ENCODE peak calls at places on chromosomes 13 and 19, in five cellular contexts. One of them, this sample, is unnamed.
A peak's percentile ranks its signal among the peaks of the same experiment; 100 is the strongest.

GRCh38 chr19:1009043-1009975 is 9.1 kb downstream of the GRIN3B start:
- DNase-seq in lower lobe of right lung: no peak
- DNase-seq in CD8-positive, alpha-beta memory T cell: no peak
- DNase-seq in WERI-Rb-1: no peak
- DNase-seq in endodermal cell: no peak
- DNase-seq in this sample: no peak

GRCh38 chr19:6811906-6812305 is 39.4 kb downstream of the VAV1 start:
- DNase-seq in lower lobe of right lung: no peak
- DNase-seq in CD8-positive, alpha-beta memory T cell: no peak
- DNase-seq in WERI-Rb-1: peak; percentile 19
- DNase-seq in endodermal cell: peak; percentile 59
- DNase-seq in this sample: peak; percentile 22

GRCh38 chr13:53683146-53683545 is 654.5 kb downstream of the OLFM4 start:
- DNase-seq in lower lobe of right lung: no peak
- DNase-seq in CD8-positive, alpha-beta memory T cell: no peak
- DNase-seq in WERI-Rb-1: no peak
- DNase-seq in endodermal cell: no peak
- DNase-seq in this sample: no peak

GRCh38 chr19:2255982-2256685 is at the start of gene JSRP1:
- DNase-seq in lower lobe of right lung: no peak
- DNase-seq in CD8-positive, alpha-beta memory T cell: no peak
- DNase-seq in WERI-Rb-1: no peak
- DNase-seq in endodermal cell: no peak
- DNase-seq in this sample: no peak

GRCh38 chr19:45616709-45617027 is 14.7 kb upstream of the GPR4 start:
- DNase-seq in lower lobe of right lung: no peak
- DNase-seq in CD8-positive, alpha-beta memory T cell: no peak
- DNase-seq in WERI-Rb-1: no peak
- DNase-seq in endodermal cell: peak; percentile 83
- DNase-seq in this sample: no peak

GRCh38 chr13:20186771-20187170 is 6.0 kb downstream of the GJB2 start:
- DNase-seq in lower lobe of right lung: no peak
- DNase-seq in CD8-positive, alpha-beta memory T cell: no peak
- DNase-seq in WERI-Rb-1: no peak
- DNase-seq in endodermal cell: no peak
- DNase-seq in this sample: no peak

GRCh38 chr13:35784286-35784951 is 307.9 kb upstream of the MAB21L1 start:
- DNase-seq in lower lobe of right lung: no peak
- DNase-seq in CD8-positive, alpha-beta memory T cell: no peak
- DNase-seq in WERI-Rb-1: no peak
- DNase-seq in endodermal cell: no peak
- DNase-seq in this sample: no peak

GRCh38 chr13:113969311-113969972 is 4.4 kb downstream of the C13orf46 start:
- DNase-seq in lower lobe of right lung: peak; percentile 39
- DNase-seq in CD8-positive, alpha-beta memory T cell: no peak
- DNase-seq in WERI-Rb-1: no peak
- DNase-seq in endodermal cell: no peak
- DNase-seq in this sample: no peak

GRCh38 chr19:30118221-30118620 is 176.2 kb downstream of the URI1 start:
- DNase-seq in lower lobe of right lung: no peak
- DNase-seq in CD8-positive, alpha-beta memory T cell: no peak
- DNase-seq in WERI-Rb-1: no peak
- DNase-seq in endodermal cell: no peak
- DNase-seq in this sample: no peak

GRCh38 chr19:13859361-13859880 is 17.5 kb upstream of the NANOS3 start:
- DNase-seq in lower lobe of right lung: no peak
- DNase-seq in CD8-positive, alpha-beta memory T cell: no peak
- DNase-seq in WERI-Rb-1: peak; percentile 39
- DNase-seq in endodermal cell: no peak
- DNase-seq in this sample: peak; percentile 63

GRCh38 chr19:10848208-10848843 is at the start of gene C19orf38:
- DNase-seq in lower lobe of right lung: no peak
- DNase-seq in CD8-positive, alpha-beta memory T cell: no peak
- DNase-seq in WERI-Rb-1: no peak
- DNase-seq in endodermal cell: no peak
- DNase-seq in this sample: no peak

GRCh38 chr13:96940961-96941360 is 53.3 kb downstream of the OXGR1 start:
- DNase-seq in lower lobe of right lung: no peak
- DNase-seq in CD8-positive, alpha-beta memory T cell: no peak
- DNase-seq in WERI-Rb-1: no peak
- DNase-seq in endodermal cell: no peak
- DNase-seq in this sample: no peak

GRCh38 chr13:79837741-79838450 is 356.9 kb downstream of the NDFIP2 start:
- DNase-seq in lower lobe of right lung: no peak
- DNase-seq in CD8-positive, alpha-beta memory T cell: no peak
- DNase-seq in WERI-Rb-1: no peak
- DNase-seq in endodermal cell: no peak
- DNase-seq in this sample: no peak

GRCh38 chr13:79386125-79386822 is 19.8 kb downstream of the RBM26 start:
- DNase-seq in lower lobe of right lung: no peak
- DNase-seq in CD8-positive, alpha-beta memory T cell: no peak
- DNase-seq in WERI-Rb-1: no peak
- DNase-seq in endodermal cell: no peak
- DNase-seq in this sample: no peak

GRCh38 chr19:5805465-5806132 is 732 bp downstream of the NRTN start:
- DNase-seq in lower lobe of right lung: peak; percentile 82
- DNase-seq in CD8-positive, alpha-beta memory T cell: peak; percentile 73
- DNase-seq in WERI-Rb-1: peak; percentile 93
- DNase-seq in endodermal cell: peak; percentile 97
- DNase-seq in this sample: peak; percentile 50

GRCh38 chr13:80755925-80756324 is 415.0 kb upstream of the SPRY2 start:
- DNase-seq in lower lobe of right lung: no peak
- DNase-seq in CD8-positive, alpha-beta memory T cell: no peak
- DNase-seq in WERI-Rb-1: no peak
- DNase-seq in endodermal cell: no peak
- DNase-seq in this sample: no peak

GRCh38 chr13:28753208-28753892 is 34.6 kb upstream of the SLC46A3 start:
- DNase-seq in lower lobe of right lung: peak; percentile 63
- DNase-seq in CD8-positive, alpha-beta memory T cell: no peak
- DNase-seq in WERI-Rb-1: no peak
- DNase-seq in endodermal cell: peak; percentile 80
- DNase-seq in this sample: peak; percentile 89

GRCh38 chr13:107299717-107300116 is 731.8 kb upstream of the ARGLU1 start:
- DNase-seq in lower lobe of right lung: no peak
- DNase-seq in CD8-positive, alpha-beta memory T cell: no peak
- DNase-seq in WERI-Rb-1: no peak
- DNase-seq in endodermal cell: no peak
- DNase-seq in this sample: no peak

GRCh38 chr13:80515296-80515695 is 174.4 kb upstream of the SPRY2 start:
- DNase-seq in lower lobe of right lung: no peak
- DNase-seq in CD8-positive, alpha-beta memory T cell: no peak
- DNase-seq in WERI-Rb-1: no peak
- DNase-seq in endodermal cell: no peak
- DNase-seq in this sample: no peak

GRCh38 chr19:16429066-16429758 is 42.6 kb downstream of the EPS15L1 start:
- DNase-seq in lower lobe of right lung: peak; percentile 75
- DNase-seq in CD8-positive, alpha-beta memory T cell: no peak
- DNase-seq in WERI-Rb-1: no peak
- DNase-seq in endodermal cell: no peak
- DNase-seq in this sample: peak; percentile 45

GRCh38 chr19:45780448-45781281 is 1.6 kb downstream of the DMPK start:
- DNase-seq in lower lobe of right lung: no peak
- DNase-seq in CD8-positive, alpha-beta memory T cell: no peak
- DNase-seq in WERI-Rb-1: no peak
- DNase-seq in endodermal cell: no peak
- DNase-seq in this sample: no peak

GRCh38 chr19:2274937-2275535 is 6.9 kb downstream of the PEAK3 start:
- DNase-seq in lower lobe of right lung: peak; percentile 80
- DNase-seq in CD8-positive, alpha-beta memory T cell: peak; percentile 74
- DNase-seq in WERI-Rb-1: peak; percentile 85
- DNase-seq in endodermal cell: peak; percentile 91
- DNase-seq in this sample: peak; percentile 33

GRCh38 chr19:13152356-13152853 is 2.2 kb downstream of the IER2 start:
- DNase-seq in lower lobe of right lung: no peak
- DNase-seq in CD8-positive, alpha-beta memory T cell: no peak
- DNase-seq in WERI-Rb-1: no peak
- DNase-seq in endodermal cell: no peak
- DNase-seq in this sample: no peak

GRCh38 chr19:46218160-46218559 is 11.4 kb upstream of the IGFL1 start:
- DNase-seq in lower lobe of right lung: no peak
- DNase-seq in CD8-positive, alpha-beta memory T cell: peak; percentile 31
- DNase-seq in WERI-Rb-1: no peak
- DNase-seq in endodermal cell: peak; percentile 94
- DNase-seq in this sample: no peak

GRCh38 chr19:14450168-14450874 is 17.2 kb downstream of the PKN1 start:
- DNase-seq in lower lobe of right lung: no peak
- DNase-seq in CD8-positive, alpha-beta memory T cell: peak; percentile 63
- DNase-seq in WERI-Rb-1: peak; percentile 86
- DNase-seq in endodermal cell: peak; percentile 99
- DNase-seq in this sample: peak; percentile 79

GRCh38 chr19:10514211-10515145 is 2.8 kb downstream of the S1PR5 start:
- DNase-seq in lower lobe of right lung: no peak
- DNase-seq in CD8-positive, alpha-beta memory T cell: peak; percentile 64
- DNase-seq in WERI-Rb-1: no peak
- DNase-seq in endodermal cell: peak; percentile 89
- DNase-seq in this sample: no peak

GRCh38 chr13:54687173-54687572 is 1658.6 kb downstream of the OLFM4 start:
- DNase-seq in lower lobe of right lung: no peak
- DNase-seq in CD8-positive, alpha-beta memory T cell: no peak
- DNase-seq in WERI-Rb-1: no peak
- DNase-seq in endodermal cell: no peak
- DNase-seq in this sample: no peak

GRCh38 chr19:16894080-16894479 is 5.3 kb downstream of the F2RL3 start:
- DNase-seq in lower lobe of right lung: no peak
- DNase-seq in CD8-positive, alpha-beta memory T cell: no peak
- DNase-seq in WERI-Rb-1: peak; percentile 35
- DNase-seq in endodermal cell: no peak
- DNase-seq in this sample: no peak

GRCh38 chr19:42132030-42132628 is at the start of gene POU2F2:
- DNase-seq in lower lobe of right lung: peak; percentile 60
- DNase-seq in CD8-positive, alpha-beta memory T cell: peak; percentile 95
- DNase-seq in WERI-Rb-1: no peak
- DNase-seq in endodermal cell: peak; percentile 71
- DNase-seq in this sample: no peak

GRCh38 chr13:58852076-58852475 is 1220.5 kb downstream of the PCDH17 start:
- DNase-seq in lower lobe of right lung: no peak
- DNase-seq in CD8-positive, alpha-beta memory T cell: no peak
- DNase-seq in WERI-Rb-1: no peak
- DNase-seq in endodermal cell: no peak
- DNase-seq in this sample: no peak

GRCh38 chr13:26370495-26370990 is 116.6 kb downstream of the CDK8 start:
- DNase-seq in lower lobe of right lung: no peak
- DNase-seq in CD8-positive, alpha-beta memory T cell: no peak
- DNase-seq in WERI-Rb-1: no peak
- DNase-seq in endodermal cell: no peak
- DNase-seq in this sample: no peak

DNA sequence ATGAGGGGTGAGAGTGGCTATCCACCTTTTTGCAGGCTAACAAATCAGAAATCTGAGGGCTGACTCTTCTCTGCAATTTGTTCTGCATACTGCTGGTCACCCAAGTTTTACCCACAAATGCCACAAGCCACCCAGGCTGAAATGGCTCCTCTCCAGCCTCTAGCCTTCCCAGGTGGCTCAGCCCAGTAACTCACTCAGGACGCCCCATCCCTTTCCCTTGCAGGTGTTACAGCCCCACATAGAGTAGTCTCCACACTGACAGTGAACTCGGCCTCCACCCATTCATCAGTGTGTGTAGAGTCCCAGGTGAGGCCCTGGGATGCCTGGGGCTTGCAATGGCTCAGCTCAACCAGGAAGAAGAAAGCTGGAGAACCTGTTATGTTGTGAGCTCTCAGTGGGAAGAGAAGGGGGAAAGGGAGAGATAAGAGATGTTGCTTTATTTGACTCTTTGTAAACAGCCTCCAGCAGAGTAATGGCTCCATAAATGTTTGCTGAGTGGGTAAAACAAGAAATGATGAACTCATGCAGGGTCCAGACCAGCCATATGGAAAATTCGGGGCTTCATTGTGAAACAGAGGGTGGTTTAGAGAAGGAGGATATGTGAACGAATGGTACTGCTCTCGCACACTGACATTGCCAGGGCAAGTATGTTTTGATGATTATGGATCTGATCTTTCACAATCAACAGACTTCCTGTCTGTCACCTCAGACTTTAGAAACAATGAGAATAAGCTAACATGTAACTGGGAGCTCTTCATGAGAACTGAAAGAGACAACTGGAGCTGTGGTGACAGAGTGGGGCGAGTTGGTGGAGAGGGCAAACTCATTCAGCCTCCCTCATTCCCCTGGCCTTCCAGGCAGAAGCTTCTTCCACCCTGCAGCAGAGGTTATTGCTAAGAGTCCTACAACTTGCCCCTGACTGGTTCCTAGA is 74.2 kb upstream of the RFC3 start:
- DNase-seq in lower lobe of right lung: no peak
- DNase-seq in CD8-positive, alpha-beta memory T cell: peak; percentile 48
- DNase-seq in WERI-Rb-1: no peak
- DNase-seq in endodermal cell: peak; percentile 49
- DNase-seq in this sample: no peak
- H3K4me3 ChIP-seq in lower lobe of right lung: no peak overlapping the region
- H3K4me3 ChIP-seq in CD8-positive, alpha-beta memory T cell: no peak overlapping the region
- H3K4me3 ChIP-seq in WERI-Rb-1: no peak overlapping the region
- H3K4me3 ChIP-seq in endodermal cell: no peak overlapping the region
- H3K4me3 ChIP-seq in this sample: no peak overlapping the region

DNA sequence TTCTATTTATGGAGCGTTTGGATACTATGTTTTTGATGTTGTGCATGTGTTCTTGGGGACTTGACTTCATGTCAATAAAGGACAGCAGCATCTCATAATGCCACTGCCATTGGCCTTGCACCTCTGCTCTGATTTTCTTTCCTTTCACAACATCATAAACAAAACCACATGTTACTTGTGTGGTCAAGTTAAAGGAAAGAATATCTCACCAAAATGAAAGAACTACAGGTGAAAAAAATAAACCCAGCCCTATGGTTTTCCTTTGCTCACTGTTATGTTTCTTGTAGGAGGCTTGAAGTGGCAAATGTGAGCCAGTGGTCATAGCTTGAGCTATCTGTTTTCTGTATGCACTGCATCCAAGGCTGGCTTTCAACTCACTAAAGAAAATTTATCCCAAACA is 240.4 kb downstream of the KCNRG start:
- DNase-seq in lower lobe of right lung: no peak
- DNase-seq in CD8-positive, alpha-beta memory T cell: no peak
- DNase-seq in WERI-Rb-1: no peak
- DNase-seq in endodermal cell: no peak
- DNase-seq in this sample: no peak
- H3K4me3 ChIP-seq in lower lobe of right lung: no peak overlapping the region
- H3K4me3 ChIP-seq in CD8-positive, alpha-beta memory T cell: no peak overlapping the region
- H3K4me3 ChIP-seq in WERI-Rb-1: no peak overlapping the region
- H3K4me3 ChIP-seq in endodermal cell: no peak overlapping the region
- H3K4me3 ChIP-seq in this sample: no peak overlapping the region

GRCh38 chr19:18282788-18283141 is 1.3 kb upstream of the JUND start:
- DNase-seq in lower lobe of right lung: no peak
- DNase-seq in CD8-positive, alpha-beta memory T cell: no peak
- DNase-seq in WERI-Rb-1: no peak
- DNase-seq in endodermal cell: no peak
- DNase-seq in this sample: no peak
- H3K4me3 ChIP-seq in lower lobe of right lung: peak overlapping the region; percentile 59
- H3K4me3 ChIP-seq in CD8-positive, alpha-beta memory T cell: peak overlapping the region; percentile 66
- H3K4me3 ChIP-seq in WERI-Rb-1: peak overlapping the region; percentile 52
- H3K4me3 ChIP-seq in endodermal cell: peak overlapping the region; percentile 86
- H3K4me3 ChIP-seq in this sample: no peak overlapping the region

GRCh38 chr13:46178821-46179220 is 3.2 kb downstream of the LCP1 start:
- DNase-seq in lower lobe of right lung: no peak
- DNase-seq in CD8-positive, alpha-beta memory T cell: no peak
- DNase-seq in WERI-Rb-1: no peak
- DNase-seq in endodermal cell: no peak
- DNase-seq in this sample: no peak
- H3K4me3 ChIP-seq in lower lobe of right lung: peak overlapping the region; percentile 49
- H3K4me3 ChIP-seq in CD8-positive, alpha-beta memory T cell: peak overlapping the region; percentile 63
- H3K4me3 ChIP-seq in WERI-Rb-1: no peak overlapping the region
- H3K4me3 ChIP-seq in endodermal cell: no peak overlapping the region
- H3K4me3 ChIP-seq in this sample: no peak overlapping the region

GRCh38 chr19:9159891-9160290 is 18.9 kb upstream of the OR7D2 start:
- DNase-seq in lower lobe of right lung: no peak
- DNase-seq in CD8-positive, alpha-beta memory T cell: no peak
- DNase-seq in WERI-Rb-1: no peak
- DNase-seq in endodermal cell: no peak
- DNase-seq in this sample: no peak
- H3K4me3 ChIP-seq in lower lobe of right lung: no peak overlapping the region
- H3K4me3 ChIP-seq in CD8-positive, alpha-beta memory T cell: no peak overlapping the region
- H3K4me3 ChIP-seq in WERI-Rb-1: no peak overlapping the region
- H3K4me3 ChIP-seq in endodermal cell: no peak overlapping the region
- H3K4me3 ChIP-seq in this sample: no peak overlapping the region